ENCODE peak calls at places on chromosomes 13 and 19, in eight cellular contexts. F, D, U, M, A, E, G and H are unnamed samples.

GRCh38 chr19:19662866-19663291 is 597 bp downstream of the ATP13A1 start:
- DNase-seq in F (no peak), D (no peak), U (no peak), M (no peak), A (no peak), E (no peak), G (peak; percentile 43), H (peak; percentile 79)

GRCh38 chr19:41813911-41814310 is 17.5 kb downstream of the CEACAM3 start:
- DNase-seq in F (no peak), D (no peak), U (no peak), M (no peak), A (no peak), E (no peak), G (no peak), H (no peak)

GRCh38 chr13:97015661-97016350 is 21.5 kb upstream of the OXGR1 start:
- DNase-seq in F (no peak), D (no peak), U (no peak), M (no peak), A (no peak), E (no peak), G (no peak), H (no peak)

GRCh38 chr13:91960947-91961346 is 562.5 kb downstream of the GPC5 start:
- DNase-seq in F (no peak), D (no peak), U (no peak), M (no peak), A (no peak), E (no peak), G (no peak), H (no peak)

GRCh38 chr13:66581691-66582090 is 648.4 kb downstream of the PCDH9 start:
- DNase-seq in F (no peak), D (no peak), U (no peak), M (no peak), A (no peak), E (no peak), G (no peak), H (no peak)

GRCh38 chr19:10158485-10158884 is 36.3 kb downstream of the DNMT1 start:
- DNase-seq in F (no peak), D (no peak), U (no peak), M (no peak), A (no peak), E (no peak), G (no peak), H (no peak)

GRCh38 chr13:27997904-27998522 is 9.5 kb upstream of the URAD start:
- DNase-seq in F (no peak), D (no peak), U (peak; percentile 7), M (no peak), A (no peak), E (peak; percentile 56), G (peak; percentile 86), H (no peak)

GRCh38 chr19:13938361-13939027 is at the start of gene PODNL1:
- DNase-seq in F (no peak), D (peak; percentile 51), U (no peak), M (no peak), A (no peak), E (peak; percentile 43), G (no peak), H (no peak)

GRCh38 chr19:4831351-4832340 is at the start of gene TICAM1:
- DNase-seq in F (peak; percentile 78), D (no peak), U (peak; percentile 70), M (peak; percentile 72), A (no peak), E (peak; percentile 92), G (no peak), H (peak; percentile 79)

GRCh38 chr13:86825410-86825809 is 845.8 kb upstream of the SLITRK5 start:
- DNase-seq in F (no peak), D (no peak), U (no peak), M (no peak), A (no peak), E (no peak), G (no peak), H (no peak)

GRCh38 chr19:7467009-7467989 is 21.5 kb downstream of the PEX11G start:
- DNase-seq in F (no peak), D (no peak), U (no peak), M (no peak), A (no peak), E (no peak), G (no peak), H (no peak)

GRCh38 chr13:75537401-75538365 is at the start of gene COMMD6:
- DNase-seq in F (peak; percentile 60), D (peak; percentile 56), U (peak; percentile 70), M (peak; percentile 76), A (peak; percentile 96), E (peak; percentile 96), G (peak; percentile 96), H (peak; percentile 88)

GRCh38 chr13:71828117-71828516 is 38.9 kb downstream of the DACH1 start:
- DNase-seq in F (no peak), D (no peak), U (no peak), M (no peak), A (no peak), E (no peak), G (peak; percentile 56), H (no peak)

GRCh38 chr13:24130134-24130792 is 30.3 kb upstream of the SPATA13 start:
- DNase-seq in F (no peak), D (no peak), U (no peak), M (no peak), A (no peak), E (no peak), G (no peak), H (no peak)

GRCh38 chr13:30714629-30715028 is 20.7 kb upstream of the ALOX5AP start:
- DNase-seq in F (no peak), D (no peak), U (no peak), M (no peak), A (no peak), E (no peak), G (no peak), H (no peak)

GRCh38 chr19:45670670-45671453 is 2.8 kb downstream of the GIPR start:
- DNase-seq in F (peak; percentile 33), D (no peak), U (no peak), M (peak; percentile 70), A (peak; percentile 36), E (peak; percentile 96), G (peak; percentile 95), H (peak; percentile 61)

GRCh38 chr13:55534306-55534705 is 1606.4 kb upstream of the PRR20A start:
- DNase-seq in F (no peak), D (no peak), U (no peak), M (no peak), A (no peak), E (no peak), G (no peak), H (no peak)

GRCh38 chr19:8935460-8935859 is 74.7 kb downstream of the MUC16 start:
- DNase-seq in F (no peak), D (no peak), U (no peak), M (no peak), A (no peak), E (no peak), G (no peak), H (no peak)

GRCh38 chr19:17755977-17756670 is 4.8 kb downstream of the FCHO1 start:
- DNase-seq in F (no peak), D (no peak), U (no peak), M (no peak), A (no peak), E (peak; percentile 37), G (peak; percentile 86), H (no peak)

GRCh38 chr13:78742659-78743058 is 83.7 kb upstream of the OBI1 start:
- DNase-seq in F (no peak), D (no peak), U (no peak), M (no peak), A (no peak), E (no peak), G (no peak), H (no peak)

GRCh38 chr19:49150106-49150943 is 4.9 kb downstream of the HRC start:
- DNase-seq in F (peak; percentile 34), D (peak; percentile 13), U (peak; percentile 25), M (peak; percentile 83), A (no peak), E (peak; percentile 70), G (peak; percentile 92), H (peak; percentile 90)

GRCh38 chr19:54282706-54283105 is 1.8 kb upstream of the LILRB2 start:
- DNase-seq in F (no peak), D (no peak), U (no peak), M (peak; percentile 44), A (no peak), E (no peak), G (no peak), H (no peak)

GRCh38 chr19:41307090-41307875 is 2.7 kb upstream of the CCDC97 start:
- DNase-seq in F (no peak), D (no peak), U (no peak), M (no peak), A (no peak), E (no peak), G (no peak), H (no peak)

GRCh38 chr19:7371001-7371400 is 22.3 kb downstream of the ARHGEF18 start:
- DNase-seq in F (no peak), D (no peak), U (no peak), M (no peak), A (no peak), E (no peak), G (no peak), H (no peak)

GRCh38 chr19:48926909-48927308 is 6.6 kb upstream of the DHDH start:
- DNase-seq in F (no peak), D (peak; percentile 94), U (peak; percentile 20), M (peak; percentile 82), A (peak; percentile 95), E (peak; percentile 99), G (no peak), H (no peak)

GRCh38 chr19:14550201-14550754 is 20.9 kb downstream of the TECR start:
- DNase-seq in F (no peak), D (no peak), U (no peak), M (no peak), A (no peak), E (peak; percentile 85), G (no peak), H (no peak)

GRCh38 chr13:42333613-42334328 is 61.8 kb downstream of the AKAP11 start:
- DNase-seq in F (no peak), D (no peak), U (peak; percentile 27), M (no peak), A (no peak), E (peak; percentile 51), G (peak; percentile 73), H (no peak)

GRCh38 chr19:35115538-35115951 is at the start of gene FXYD3:
- DNase-seq in F (no peak), D (no peak), U (no peak), M (no peak), A (no peak), E (peak; percentile 47), G (no peak), H (no peak)
- H3K4me3 ChIP-seq in F (no peak within 1 kb of the TSS), D (no peak within 1 kb of the TSS), U (no peak within 1 kb of the TSS), M (peak within 1 kb of the TSS; percentile 27), A (no peak within 1 kb of the TSS), E (peak within 1 kb of the TSS; percentile 98), G (peak within 1 kb of the TSS; percentile 10), H (peak within 1 kb of the TSS; percentile 63)

GRCh38 chr19:52335768-52336116 is 301 bp upstream of the ZNF610 start:
- DNase-seq in F (no peak), D (no peak), U (no peak), M (no peak), A (no peak), E (no peak), G (no peak), H (no peak)
- H3K4me3 ChIP-seq in F (peak overlapping the region; percentile 86), D (peak overlapping the region; percentile 71), U (peak overlapping the region; percentile 88), M (peak overlapping the region; percentile 66), A (peak overlapping the region; percentile 86), E (peak overlapping the region; percentile 81), G (no peak overlapping the region), H (peak overlapping the region; percentile 77)

GRCh38 chr19:47322048-47322447 is 9.9 kb upstream of the C5AR2 start:
- DNase-seq in F (no peak), D (no peak), U (no peak), M (no peak), A (no peak), E (no peak), G (no peak), H (no peak)
- H3K4me3 ChIP-seq in F (no peak overlapping the region), D (no peak overlapping the region), U (no peak overlapping the region), M (no peak overlapping the region), A (no peak overlapping the region), E (no peak overlapping the region), G (no peak overlapping the region), H (no peak overlapping the region)

GRCh38 chr19:38617283-38617763 is 430 bp downstream of the MAP4K1 start:
- DNase-seq in F (no peak), D (no peak), U (peak; percentile 21), M (no peak), A (no peak), E (no peak), G (no peak), H (no peak)
- H3K4me3 ChIP-seq in F (peak overlapping the region; percentile 75), D (no peak overlapping the region), U (peak overlapping the region; percentile 96), M (no peak overlapping the region), A (no peak overlapping the region), E (no peak overlapping the region), G (no peak overlapping the region), H (peak overlapping the region; percentile 95)